ENCODE peak calls at places on chromosomes 6 and 20, in four cellular contexts. W, S, J and N are unnamed samples.

GRCh38 chr6:3287976-3288707 is 29.4 kb downstream of the PSMG4 start:
- DNase-seq in J (no peak), S (no peak), W (no peak), N (no peak)

GRCh38 chr20:58039569-58040092 is 188.8 kb downstream of the ANKRD60 start:
- DNase-seq in W (no peak), S (no peak), J (no peak), N (no peak)

GRCh38 chr6:41088451-41088850 is 15.7 kb downstream of the NFYA start:
- DNase-seq in S (no peak), J (no peak), W (no peak), N (no peak)

GRCh38 chr6:159180001-159180400 is 10.8 kb downstream of the FNDC1 start:
- DNase-seq in S (peak), W (no peak), J (no peak), N (peak)

GRCh38 chr20:10521068-10521834 is 86.1 kb downstream of the SLX4IP start:
- DNase-seq in S (peak), J (no peak), W (peak), N (peak)

GRCh38 chr6:141105481-141105880 is 1027.2 kb upstream of the GJE1 start:
- DNase-seq in J (no peak), W (peak), S (peak), N (peak)

GRCh38 chr6:130046711-130047439 is 28.5 kb downstream of the L3MBTL3 start:
- DNase-seq in W (no peak), J (no peak), S (peak), N (peak)

GRCh38 chr6:99111590-99111989 is 163.8 kb upstream of the FBXL4 start:
- DNase-seq in S (no peak), W (no peak), J (no peak), N (no peak)

GRCh38 chr20:47573586-47573985 is 71.9 kb downstream of the NCOA3 start:
- DNase-seq in W (no peak), J (no peak), S (no peak), N (no peak)

GRCh38 chr20:47578543-47578942 is 76.9 kb downstream of the NCOA3 start:
- DNase-seq in W (no peak), S (peak), J (no peak), N (no peak)

GRCh38 chr20:47576516-47577033 is 74.9 kb downstream of the NCOA3 start:
- DNase-seq in W (peak), J (peak), S (peak), N (peak)

GRCh38 chr20:47574616-47575401 is 73.1 kb downstream of the NCOA3 start:
- DNase-seq in J (no peak), S (no peak), W (no peak), N (peak)

DNA sequence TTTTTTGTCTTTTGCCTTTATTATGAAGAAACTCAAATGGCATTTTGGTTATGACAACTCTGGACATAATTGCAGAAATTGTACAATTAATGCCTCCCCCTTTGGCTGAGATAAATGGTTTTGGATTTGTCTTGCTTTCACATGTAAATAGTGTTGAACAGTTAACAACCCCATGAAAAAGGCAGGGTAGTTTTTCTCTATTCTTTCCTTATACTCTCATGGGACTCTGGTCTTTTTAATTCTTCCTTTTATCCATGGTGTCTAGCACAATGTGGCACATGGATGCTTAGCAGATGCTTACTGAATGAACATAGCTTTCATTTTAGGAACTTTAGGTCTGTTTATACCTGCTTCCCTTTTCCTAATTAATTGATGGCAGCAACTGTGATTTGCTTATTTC is 75.6 kb downstream of the NCOA3 start:
- DNase-seq in J (no peak), W (no peak), S (no peak), N (no peak)
- H3K4me3 ChIP-seq in J (peak), W (no peak), S (no peak), N (no peak)

GRCh38 chr6:68634503-68635411 is at the start of gene ADGRB3:
- DNase-seq in W (peak), S (peak), J (peak), N (peak)
- TF ChIP-seq CTCF in W (no peak), S (no peak), J (peak), N (no peak)

DNA sequence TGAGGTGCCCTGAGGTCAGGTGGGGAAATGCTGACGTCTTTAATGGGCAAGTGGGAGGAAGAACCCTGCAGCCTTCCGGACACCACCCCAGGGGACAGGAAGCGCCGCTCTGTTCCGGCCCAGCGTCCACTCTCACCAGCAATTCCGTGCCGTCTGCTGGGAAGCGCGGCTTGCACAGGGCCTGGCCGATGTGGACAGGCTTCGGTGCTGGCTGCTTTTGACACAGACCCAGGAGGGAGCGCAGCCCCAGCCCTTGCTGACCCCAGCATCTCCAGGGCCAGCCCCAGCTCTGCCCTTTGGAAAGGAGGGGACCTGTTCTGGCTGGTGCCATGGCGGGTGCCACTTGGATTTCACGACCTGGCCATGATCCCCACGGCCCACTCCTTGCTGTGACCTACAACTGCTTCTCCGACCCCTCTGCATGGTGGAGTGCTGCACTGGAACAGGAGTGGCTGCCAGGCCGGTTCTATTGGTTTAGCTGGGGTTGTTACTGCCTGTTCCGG is 123.2 kb downstream of the DLL1 start:
- DNase-seq in W (no peak), S (no peak), J (peak), N (no peak)
- H3K4me3 ChIP-seq in W (no peak), S (no peak), J (peak), N (no peak)

GRCh38 chr20:33674294-33675126 is at the start of gene NECAB3:
- DNase-seq in W (peak), S (peak), J (peak), N (peak)
- TF ChIP-seq CTCF in W (no peak), S (no peak), J (no peak), N (no peak)

GRCh38 chr6:7156666-7157278 is 49.0 kb downstream of the RREB1 start:
- DNase-seq in W (no peak), S (peak), J (no peak), N (peak)
- H3K4me3 ChIP-seq in W (no peak), S (no peak), J (no peak), N (no peak)

DNA sequence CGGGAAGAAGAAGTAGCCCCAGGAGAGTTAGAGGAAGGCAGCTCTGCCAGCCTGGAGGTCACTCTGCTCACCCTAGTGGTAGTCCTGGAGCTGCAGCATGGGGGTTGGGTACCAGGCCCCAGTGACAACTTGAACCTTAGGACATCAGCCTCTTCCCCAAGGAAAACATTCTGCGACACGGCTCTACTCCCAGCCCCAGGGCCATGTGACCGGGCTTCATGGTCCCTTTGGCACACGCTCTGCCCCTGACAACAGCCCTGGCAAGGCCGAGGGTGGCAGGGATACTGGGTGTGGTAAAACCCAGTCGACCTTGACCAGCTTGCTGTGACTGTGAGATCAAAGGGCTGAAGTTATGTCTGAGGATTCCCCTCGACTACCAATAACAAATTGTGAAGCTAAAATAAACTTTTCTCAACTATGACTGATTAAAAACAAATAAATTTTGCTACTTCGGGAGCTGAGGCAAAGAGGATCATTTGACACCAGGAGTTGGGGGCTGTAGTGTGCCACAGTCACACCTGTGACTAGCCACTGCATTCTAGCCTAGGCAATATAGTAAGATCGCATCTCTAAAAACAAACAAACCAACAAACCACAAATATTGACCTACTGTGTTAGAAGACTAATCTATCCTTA is 24.4 kb upstream of the ARID1B start:
- DNase-seq in W (no peak), S (no peak), J (no peak), N (no peak)
- TF ChIP-seq CTCF in W (peak), S (peak), J (peak), N (peak)